ENCODE peak calls at places on chromosome 1, in four cellular contexts. Q is heart left ventricle, D is right lobe of liver, I is stomach. U is an unnamed sample. For H3K4me1, the result is how much of the 10 kb centered on the place peaks cover.

GRCh38 chr1:154006136-154006535 is 15.6 kb downstream of the RPS27 start:
- DNase-seq in I (no peak), D (no peak), Q (no peak), U (no peak)

GRCh38 chr1:204742676-204743075 is 57.1 kb upstream of the LRRN2 start:
- DNase-seq in I (no peak), D (no peak), Q (no peak), U (no peak)

GRCh38 chr1:197773856-197774255 is 1.4 kb downstream of the DENND1B start:
- DNase-seq in I (no peak), Q (no peak), D (no peak), U (no peak)

GRCh38 chr1:246622035-246622652 is 55.9 kb downstream of the CNST start:
- DNase-seq in D (no peak), I (no peak), Q (no peak), U (no peak)

GRCh38 chr1:60415696-60416095 is 342.1 kb upstream of the C1orf87 start:
- DNase-seq in D (no peak), Q (no peak), I (no peak), U (no peak)

GRCh38 chr1:19645544-19646252 is 1.6 kb downstream of the NBL1 start:
- DNase-seq in Q (no peak), D (no peak), I (no peak), U (no peak)

GRCh38 chr1:227937531-227938145 is 10.1 kb downstream of the WNT9A start:
- DNase-seq in Q (no peak), I (no peak), D (no peak), U (peak)

GRCh38 chr1:22412932-22413727 is 38.5 kb upstream of the ZBTB40 start:
- DNase-seq in I (peak), D (no peak), Q (no peak), U (no peak)

GRCh38 chr1:181151378-181152326 is 63.2 kb downstream of the IER5 start:
- DNase-seq in Q (peak), I (no peak), D (no peak), U (peak)

GRCh38 chr1:159826436-159827101 is at the start of gene SLAMF8:
- DNase-seq in Q (peak), D (peak), I (peak), U (no peak)

GRCh38 chr1:159817276-159818041 is 9.2 kb upstream of the SLAMF8 start:
- DNase-seq in D (no peak), I (no peak), Q (no peak), U (no peak)

GRCh38 chr1:159823401-159823800 is 3.3 kb upstream of the SLAMF8 start:
- DNase-seq in I (no peak), D (no peak), Q (no peak), U (no peak)

GRCh38 chr1:159825564-159825963 is 1.1 kb upstream of the SLAMF8 start:
- DNase-seq in Q (no peak), I (no peak), D (no peak), U (no peak)

DNA sequence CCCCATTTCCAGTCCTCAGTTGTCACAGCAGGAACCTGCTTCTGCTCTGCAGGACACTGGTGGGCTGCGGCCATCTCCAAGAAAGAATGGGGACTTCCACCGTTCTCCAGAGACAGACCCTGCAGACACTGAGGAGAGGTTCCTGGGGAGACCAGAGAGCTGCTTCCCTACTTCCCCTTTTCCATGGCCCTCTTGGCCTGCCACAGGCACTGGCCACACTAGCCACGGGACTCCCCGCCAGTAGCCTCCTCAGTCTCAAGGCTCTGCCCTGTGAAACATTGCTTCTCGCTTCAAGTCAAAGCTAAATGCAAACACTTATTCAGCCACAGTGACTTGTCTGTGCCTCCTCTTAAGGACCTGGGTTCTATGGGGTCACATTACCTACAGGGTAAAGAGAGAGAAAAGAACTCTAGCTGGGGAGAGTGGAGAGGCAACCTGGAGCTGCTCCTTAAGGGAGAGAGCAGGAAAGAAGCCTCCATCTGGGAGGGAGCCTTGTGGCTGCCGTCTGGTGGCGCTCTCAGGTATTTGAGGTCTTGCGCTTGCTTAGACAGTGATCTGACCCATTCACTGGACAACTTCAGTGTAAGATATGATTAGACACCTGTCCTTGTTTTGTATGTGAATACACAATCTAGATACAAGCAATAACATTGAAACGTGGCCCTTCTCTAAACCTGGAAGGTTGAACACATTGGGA is 5.4 kb upstream of the SLAMF8 start:
- DNase-seq in D (no peak), I (no peak), Q (no peak), U (no peak)
- TF ChIP-seq CTCF in D (no peak), I (no peak), Q (no peak), U (no peak)

GRCh38 chr1:8664887-8665286 is 152.6 kb downstream of the RERE start:
- DNase-seq in D (no peak), I (no peak), Q (no peak), U (no peak)
- H3K4me1 ChIP-seq in D (under half), I (half or more), Q (half or more), U (half or more)

DNA sequence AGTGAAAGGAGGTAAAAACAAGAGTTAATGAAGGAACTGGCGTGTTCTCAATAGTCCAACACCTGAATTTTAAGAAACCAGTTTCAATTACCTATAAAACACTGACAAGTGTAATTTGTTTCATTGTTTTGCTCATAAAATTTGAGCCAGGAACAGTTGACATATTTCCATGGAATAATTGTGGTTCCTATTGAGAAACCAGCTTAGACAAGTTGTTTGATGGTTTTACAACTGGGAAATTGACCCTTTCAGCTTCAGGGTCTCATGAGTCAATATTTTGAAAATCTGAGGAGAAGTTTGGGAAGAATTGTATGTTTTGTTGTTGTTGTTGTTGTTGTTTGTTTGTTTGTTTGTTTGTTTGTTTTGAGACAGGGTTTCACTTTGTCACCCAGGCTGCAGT is 69.1 kb upstream of the GADD45A start:
- DNase-seq in I (no peak), D (no peak), Q (no peak), U (no peak)
- TF ChIP-seq POLR2A in I (no peak), D (no peak), Q (no peak), U (no peak)

DNA sequence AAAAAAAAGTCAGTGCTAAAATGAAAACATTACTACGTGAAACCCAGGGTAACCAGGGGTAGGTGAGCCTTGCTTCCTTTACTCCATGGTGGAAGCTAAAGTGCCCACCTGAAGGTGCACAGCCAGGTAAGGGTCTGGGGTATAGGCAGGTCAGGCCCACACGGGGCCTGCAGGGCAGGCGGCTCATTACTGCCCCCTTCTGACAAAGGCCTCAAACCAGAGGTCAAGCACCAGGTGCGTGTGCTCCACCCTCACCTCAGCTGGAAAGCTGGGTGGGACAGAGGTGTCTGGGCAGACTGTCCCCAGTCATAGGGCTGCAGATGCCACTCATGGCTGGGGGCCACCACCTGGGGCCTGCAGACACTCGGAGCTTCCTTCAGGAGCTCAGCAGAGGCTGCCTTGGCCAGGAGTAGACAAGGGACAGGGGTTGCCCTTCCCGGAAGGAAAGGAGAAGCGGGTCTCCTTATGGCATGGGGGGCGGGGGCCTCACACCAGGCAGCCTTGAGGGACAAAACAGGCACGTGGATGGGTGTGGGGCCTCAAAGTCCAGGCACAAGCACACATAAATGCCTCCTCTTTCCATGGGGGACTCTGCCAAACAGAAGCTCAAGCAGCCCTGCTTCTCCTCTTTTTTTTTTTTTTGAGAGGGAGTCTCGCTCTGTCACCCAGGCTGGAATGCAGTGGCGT is 36.2 kb downstream of the ACOT7 start:
- DNase-seq in D (no peak), I (no peak), Q (no peak), U (no peak)
- TF ChIP-seq CTCF in D (no peak), I (no peak), Q (no peak), U (no peak)

DNA sequence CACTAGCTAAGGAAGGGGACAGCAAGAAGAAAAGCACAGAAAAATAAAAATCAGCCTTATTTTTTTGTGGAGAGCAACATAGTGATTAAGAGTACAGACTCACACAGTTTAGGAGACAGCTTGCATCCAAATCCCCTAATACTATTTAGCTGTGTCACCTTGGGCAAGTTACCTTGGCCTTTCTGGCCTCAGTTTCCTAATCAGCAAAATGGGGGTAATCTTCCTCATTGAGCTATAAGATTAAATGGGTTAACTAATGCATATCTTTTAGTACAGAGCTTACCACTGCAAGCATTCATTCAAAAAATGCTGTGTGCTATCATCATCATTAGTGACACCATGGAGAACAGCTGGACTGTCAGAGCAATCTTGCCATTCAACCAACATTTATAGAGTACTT is 77.7 kb downstream of the CD46 start:
- DNase-seq in D (no peak), I (no peak), Q (no peak), U (no peak)
- H3K4me1 ChIP-seq in D (under half), I (half or more), Q (half or more), U (half or more)

GRCh38 chr1:89523597-89524368 is 846 bp upstream of the LRRC8B start:
- DNase-seq in Q (no peak), I (peak), D (no peak), U (no peak)

GRCh38 chr1:89527256-89527655 is 2.6 kb downstream of the LRRC8B start:
- DNase-seq in D (no peak), Q (no peak), I (no peak), U (no peak)

GRCh38 chr1:89527750-89528381 is 3.2 kb downstream of the LRRC8B start:
- DNase-seq in Q (no peak), D (no peak), I (no peak), U (no peak)

GRCh38 chr1:89525169-89525855 is 683 bp downstream of the LRRC8B start:
- DNase-seq in D (peak), I (no peak), Q (peak), U (peak)

GRCh38 chr1:89524369-89525168 is at the start of gene LRRC8B:
- DNase-seq in Q (peak), D (peak), I (peak), U (peak)
- TF ChIP-seq POLR2A in Q (no peak), D (peak), I (no peak), U (no peak)

GRCh38 chr1:183308719-183309118 is 109.5 kb downstream of the NMNAT2 start:
- DNase-seq in D (no peak), I (no peak), Q (no peak), U (no peak)

GRCh38 chr1:183304466-183305122 is 113.6 kb downstream of the NMNAT2 start:
- DNase-seq in I (no peak), D (no peak), Q (peak), U (no peak)

GRCh38 chr1:183303901-183304300 is 114.3 kb downstream of the NMNAT2 start:
- DNase-seq in Q (no peak), D (no peak), I (no peak), U (no peak)

GRCh38 chr1:183303325-183303645 is 114.9 kb downstream of the NMNAT2 start:
- DNase-seq in Q (no peak), D (no peak), I (no peak), U (no peak)

DNA sequence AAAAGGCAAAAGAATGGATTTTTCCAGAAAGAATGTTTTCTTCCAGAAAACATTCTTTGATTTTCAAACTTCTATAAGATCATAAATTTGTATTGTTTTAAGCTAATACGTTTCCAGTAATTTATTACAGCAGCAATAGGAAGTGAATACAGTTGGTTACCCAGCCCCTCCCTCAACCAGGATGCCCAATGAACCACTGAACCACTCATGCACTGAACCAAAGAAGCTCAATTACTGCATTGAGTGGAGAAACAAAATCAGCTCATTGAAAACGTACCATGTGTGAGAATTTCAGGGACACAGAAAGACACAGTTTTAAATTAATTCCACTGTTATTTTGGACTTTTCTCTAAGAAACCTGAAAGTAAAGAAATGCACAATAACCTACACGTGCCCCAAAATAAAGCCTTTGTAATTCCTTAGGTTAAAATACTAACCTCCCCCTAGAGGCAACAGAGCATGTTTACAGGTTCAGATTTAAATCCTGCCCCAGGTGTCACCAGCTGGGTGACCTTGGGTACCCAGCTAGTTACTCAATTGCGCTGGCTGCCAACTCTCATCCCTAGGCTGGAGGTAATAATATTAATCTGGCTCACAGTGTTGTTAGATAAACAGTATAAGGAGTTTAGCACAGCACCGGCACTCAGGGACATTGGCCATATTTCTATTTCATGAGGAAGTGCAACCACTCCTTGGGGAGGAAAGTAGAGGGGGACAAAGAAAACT is 111.7 kb downstream of the NMNAT2 start:
- DNase-seq in I (no peak), D (peak), Q (peak), U (no peak)
- TF ChIP-seq CTCF in I (peak), D (peak), Q (peak), U (no peak)

DNA sequence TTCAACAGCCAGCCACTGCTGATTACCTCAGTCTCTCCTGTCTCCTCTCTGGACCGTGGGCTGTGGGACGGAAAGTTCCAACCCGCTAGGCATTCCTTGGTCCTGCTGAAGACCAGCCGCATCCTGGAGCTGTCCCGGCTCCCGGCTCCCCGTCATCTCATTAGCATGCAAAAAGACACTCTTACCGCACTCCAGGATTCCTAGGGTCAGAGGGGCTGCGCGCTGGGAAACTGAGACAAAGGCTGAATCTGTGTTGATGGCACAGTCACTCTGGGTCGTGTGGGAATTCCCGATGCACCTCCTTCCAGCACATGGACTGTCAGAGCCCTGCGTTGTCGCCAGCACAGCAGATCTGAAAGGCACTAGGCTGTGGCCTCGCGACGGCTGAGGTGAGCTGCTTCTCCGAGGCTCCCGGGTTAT is 65.7 kb downstream of the PRKCZ start:
- DNase-seq in Q (no peak), D (no peak), I (no peak), U (no peak)
- H3K4me1 ChIP-seq in Q (under half), D (under half), I (under half), U (under half)